ENCODE peak calls at places on chromosomes 6 and 20, in ten cellular contexts. N, X, Q, O, M, U, R, E, V and I are unnamed samples.

GRCh38 chr20:944774-945410 is 28.8 kb upstream of the ANGPT4 start:
- DNase-seq in N (no peak), X (no peak), Q (no peak), O (no peak), M (no peak), U (no peak), R (no peak), E (no peak), V (no peak), I (no peak)

GRCh38 chr6:150756170-150756569 is 109.3 kb upstream of the MTHFD1L start:
- DNase-seq in N (no peak), X (no peak), Q (no peak), O (no peak), M (no peak), U (no peak), R (no peak), E (no peak), V (no peak), I (no peak)

GRCh38 chr6:33276864-33277662 is at the start of gene B3GALT4:
- DNase-seq in N (peak), X (no peak), Q (peak), O (no peak), M (peak), U (peak), R (peak), E (no peak), V (no peak), I (peak)

GRCh38 chr6:130520235-130520634 is 154.4 kb downstream of the TMEM200A start:
- DNase-seq in N (no peak), X (no peak), Q (no peak), O (no peak), M (peak), U (no peak), R (no peak), E (no peak), V (no peak), I (no peak)

GRCh38 chr6:35049885-35050284 is 91.3 kb downstream of the TCP11 start:
- DNase-seq in N (peak), X (no peak), Q (peak), O (peak), M (no peak), U (peak), R (peak), E (no peak), V (no peak), I (no peak)

GRCh38 chr6:108497883-108498282 is 62.8 kb upstream of the FOXO3 start:
- DNase-seq in N (peak), X (peak), Q (no peak), O (no peak), M (peak), U (peak), R (peak), E (peak), V (no peak), I (peak)

GRCh38 chr6:169165561-169166300 is 87.9 kb downstream of the THBS2 start:
- DNase-seq in N (peak), X (no peak), Q (no peak), O (no peak), M (no peak), U (peak), R (no peak), E (no peak), V (no peak), I (no peak)

GRCh38 chr20:3190681-3191111 is 13.8 kb downstream of the DDRGK1 start:
- DNase-seq in N (no peak), X (no peak), Q (no peak), O (no peak), M (no peak), U (no peak), R (no peak), E (no peak), V (no peak), I (no peak)

GRCh38 chr6:11750682-11751081 is 27.9 kb downstream of the ADTRP start:
- DNase-seq in N (peak), X (no peak), Q (no peak), O (no peak), M (no peak), U (no peak), R (peak), E (no peak), V (no peak), I (no peak)

GRCh38 chr6:97919631-97920030 is 636.6 kb upstream of the MMS22L start:
- DNase-seq in N (no peak), X (no peak), Q (no peak), O (no peak), M (peak), U (no peak), R (no peak), E (no peak), V (no peak), I (peak)

GRCh38 chr6:148407372-148407771 is 64.7 kb downstream of the SASH1 start:
- DNase-seq in N (peak), X (no peak), Q (peak), O (peak), M (peak), U (peak), R (no peak), E (no peak), V (no peak), I (peak)

GRCh38 chr20:58466729-58467571 is 48.2 kb downstream of the APCDD1L start:
- DNase-seq in N (no peak), X (no peak), Q (no peak), O (no peak), M (no peak), U (no peak), R (no peak), E (no peak), V (no peak), I (no peak)

GRCh38 chr6:21942910-21943309 is 349.4 kb downstream of the SOX4 start:
- DNase-seq in N (no peak), X (no peak), Q (no peak), O (no peak), M (no peak), U (no peak), R (no peak), E (no peak), V (no peak), I (no peak)

GRCh38 chr6:22838346-22838745 is 269.0 kb downstream of the HDGFL1 start:
- DNase-seq in N (peak), X (no peak), Q (no peak), O (no peak), M (no peak), U (peak), R (no peak), E (no peak), V (no peak), I (no peak)

GRCh38 chr20:53866787-53867740 is 203.3 kb downstream of the BCAS1 start:
- DNase-seq in N (no peak), X (no peak), Q (no peak), O (no peak), M (peak), U (peak), R (no peak), E (peak), V (no peak), I (no peak)

GRCh38 chr6:80211295-80211694 is 104.8 kb downstream of the BCKDHB start:
- DNase-seq in N (peak), X (no peak), Q (no peak), O (no peak), M (peak), U (no peak), R (no peak), E (no peak), V (no peak), I (no peak)

GRCh38 chr6:137976430-137976829 is 109.4 kb downstream of the TNFAIP3 start:
- DNase-seq in N (no peak), X (no peak), Q (no peak), O (no peak), M (no peak), U (no peak), R (no peak), E (no peak), V (no peak), I (no peak)

GRCh38 chr6:137977206-137977605 is 110.1 kb downstream of the TNFAIP3 start:
- DNase-seq in N (no peak), X (no peak), Q (no peak), O (no peak), M (peak), U (no peak), R (no peak), E (no peak), V (no peak), I (no peak)

GRCh38 chr6:137973201-137973600 is 106.1 kb downstream of the TNFAIP3 start:
- DNase-seq in N (peak), X (no peak), Q (no peak), O (no peak), M (no peak), U (peak), R (no peak), E (no peak), V (no peak), I (no peak)

GRCh38 chr6:137977814-137978213 is 110.8 kb downstream of the TNFAIP3 start:
- DNase-seq in N (no peak), X (no peak), Q (no peak), O (no peak), M (no peak), U (no peak), R (no peak), E (no peak), V (no peak), I (no peak)

GRCh38 chr6:137975058-137975940 is 108.2 kb downstream of the TNFAIP3 start:
- DNase-seq in N (peak), X (no peak), Q (no peak), O (no peak), M (peak), U (peak), R (no peak), E (peak), V (no peak), I (peak)
- TF ChIP-seq CTCF in N (peak), X (peak), Q (peak), O (peak), M (no peak), U (peak), R (peak), E (peak), V (no peak), I (peak)

DNA sequence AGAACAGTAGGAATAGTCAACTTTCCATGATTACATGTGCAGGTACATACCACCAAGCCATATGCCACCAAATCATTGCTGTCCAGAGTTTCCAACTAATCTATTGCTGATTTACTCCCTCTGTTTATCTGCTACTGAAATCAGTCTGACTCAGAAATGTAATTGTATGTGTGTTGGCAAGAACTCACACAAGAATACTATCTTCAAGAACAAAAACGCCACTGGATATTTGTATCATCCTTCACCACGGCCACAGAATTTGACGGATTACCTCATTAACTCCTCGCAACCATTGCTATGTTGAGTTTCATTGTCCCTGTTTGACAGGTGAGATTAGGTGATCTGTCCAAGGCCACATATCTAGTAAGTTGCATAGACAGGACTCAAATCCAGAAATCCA is 159.2 kb downstream of the GMPR start:
- DNase-seq in N (no peak), X (no peak), Q (no peak), O (no peak), M (no peak), U (no peak), R (no peak), E (no peak), V (no peak), I (no peak)
- TF ChIP-seq CTCF in N (no peak), X (no peak), Q (no peak), O (no peak), M (no peak), U (no peak), R (no peak), E (no peak), V (no peak), I (no peak)

GRCh38 chr20:37418591-37418990 is 72.7 kb downstream of the SRC start:
- DNase-seq in N (no peak), X (no peak), Q (no peak), O (no peak), M (no peak), U (no peak), R (no peak), E (no peak), V (no peak), I (no peak)

GRCh38 chr20:37417146-37417856 is 71.4 kb downstream of the SRC start:
- DNase-seq in N (no peak), X (no peak), Q (no peak), O (no peak), M (no peak), U (no peak), R (no peak), E (no peak), V (no peak), I (no peak)

GRCh38 chr20:37416202-37417145 is 70.5 kb downstream of the SRC start:
- DNase-seq in N (no peak), X (no peak), Q (no peak), O (no peak), M (no peak), U (no peak), R (no peak), E (no peak), V (no peak), I (no peak)

GRCh38 chr20:37419307-37419706 is 73.4 kb downstream of the SRC start:
- DNase-seq in N (no peak), X (no peak), Q (no peak), O (no peak), M (no peak), U (no peak), R (no peak), E (no peak), V (no peak), I (no peak)

GRCh38 chr20:37417857-37418501 is 72.0 kb downstream of the SRC start:
- DNase-seq in N (peak), X (no peak), Q (no peak), O (no peak), M (no peak), U (peak), R (no peak), E (no peak), V (no peak), I (no peak)
- TF ChIP-seq CTCF in N (no peak), X (no peak), Q (no peak), O (no peak), M (no peak), U (no peak), R (no peak), E (peak), V (no peak), I (no peak)

DNA sequence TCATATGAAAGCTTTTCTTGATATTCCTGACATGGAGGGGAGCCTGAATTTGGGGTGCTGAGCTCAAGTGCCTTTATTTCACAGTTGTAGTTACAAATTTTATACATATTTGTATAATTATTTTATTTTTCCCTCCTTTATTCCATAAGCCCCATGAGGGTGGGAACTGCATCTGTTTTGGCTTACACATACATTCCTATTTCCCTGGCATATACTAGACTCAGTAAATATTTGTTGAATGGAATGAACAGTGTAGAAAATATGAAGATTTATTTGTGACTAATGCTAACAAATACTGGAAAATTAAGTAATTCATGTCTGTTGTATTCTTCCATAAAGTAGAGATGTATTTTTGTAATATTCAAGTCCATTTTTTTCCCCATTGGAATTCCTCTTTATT is 127.1 kb downstream of the MYO6 start:
- DNase-seq in N (no peak), X (no peak), Q (no peak), O (no peak), M (no peak), U (no peak), R (no peak), E (no peak), V (no peak), I (no peak)
- TF ChIP-seq CTCF in N (no peak), X (no peak), Q (no peak), O (no peak), M (no peak), U (no peak), R (no peak), E (no peak), V (no peak), I (no peak)